ENCODE peak calls at places on chromosomes 13 and 19, in eight cellular contexts. Z is HAP-1; T is lower leg skin; N is mammary epithelial cell; U is lower lobe of right lung; A is CD8-positive, alpha-beta memory T cell; R is dorsolateral prefrontal cortex; E is AG10803. F is an unnamed sample.

GRCh38 chr19:31578326-31578725 is 229.1 kb upstream of the TSHZ3 start:
- DNase-seq in Z (no peak), R (no peak), T (no peak), N (no peak), A (no peak), E (no peak), U (no peak), F (no peak)

GRCh38 chr19:31676271-31677004 is 327.2 kb upstream of the TSHZ3 start:
- DNase-seq in U (no peak), A (no peak), N (peak), R (no peak), E (no peak), Z (no peak), T (no peak), F (no peak)

GRCh38 chr13:23610966-23611486 is 40.8 kb downstream of the TNFRSF19 start:
- DNase-seq in R (no peak), U (no peak), A (no peak), E (no peak), N (no peak), Z (no peak), T (no peak), F (no peak)

GRCh38 chr13:43728411-43728810 is 58.4 kb downstream of the ENOX1 start:
- DNase-seq in E (no peak), U (no peak), R (no peak), T (no peak), Z (no peak), A (no peak), N (no peak), F (peak)

GRCh38 chr19:51122112-51122981 is 2.4 kb upstream of the SIGLEC9 start:
- DNase-seq in T (no peak), A (no peak), R (no peak), N (peak), Z (no peak), U (peak), E (no peak), F (no peak)

GRCh38 chr19:46727036-46727501 is 10.2 kb upstream of the PRKD2 start:
- DNase-seq in T (no peak), E (no peak), N (no peak), U (no peak), Z (no peak), R (no peak), A (no peak), F (no peak)

GRCh38 chr19:7013678-7014077 is 7.6 kb downstream of the MBD3L2B start:
- DNase-seq in E (peak), N (peak), A (no peak), T (no peak), R (no peak), U (no peak), Z (no peak), F (no peak)

GRCh38 chr13:113815151-113816058 is 48.5 kb downstream of the GAS6 start:
- DNase-seq in E (no peak), A (no peak), R (no peak), N (no peak), T (no peak), U (no peak), Z (peak), F (no peak)

GRCh38 chr13:21925720-21926119 is 254.8 kb downstream of the FGF9 start:
- DNase-seq in U (no peak), T (no peak), E (no peak), N (no peak), A (no peak), R (no peak), Z (no peak), F (no peak)

GRCh38 chr13:73596382-73596781 is 537.6 kb downstream of the KLF5 start:
- DNase-seq in T (no peak), Z (no peak), N (no peak), A (no peak), U (no peak), E (no peak), R (no peak), F (no peak)

GRCh38 chr13:112067121-112067741 is at the start of gene SOX1:
- DNase-seq in U (no peak), T (no peak), R (no peak), A (no peak), Z (no peak), E (no peak), N (no peak), F (no peak)

GRCh38 chr13:97122381-97122996 is 99.6 kb upstream of the MBNL2 start:
- DNase-seq in R (no peak), T (no peak), U (no peak), N (peak), E (peak), A (no peak), Z (no peak), F (peak)

GRCh38 chr13:21674271-21675009 is 3.6 kb downstream of the FGF9 start:
- DNase-seq in N (no peak), T (no peak), R (no peak), E (no peak), A (no peak), Z (peak), U (no peak), F (no peak)

GRCh38 chr19:18271433-18271841 is 2.8 kb downstream of the IQCN start:
- DNase-seq in A (no peak), T (no peak), N (no peak), U (no peak), Z (no peak), R (no peak), E (no peak), F (no peak)

GRCh38 chr13:106602178-106602577 is 34.2 kb upstream of the ARGLU1 start:
- DNase-seq in Z (no peak), A (no peak), R (no peak), U (peak), N (no peak), T (no peak), E (no peak), F (no peak)

GRCh38 chr13:32036762-32037161 is 5.2 kb downstream of the FRY start:
- DNase-seq in N (no peak), T (no peak), U (no peak), E (no peak), A (no peak), R (no peak), Z (peak), F (no peak)
- H3K4me3 ChIP-seq in N (no peak), T (no peak), U (no peak), E (no peak), A (no peak), R (peak), Z (no peak), F (no peak)

GRCh38 chr19:33301011-33301899 is 1.1 kb downstream of the CEBPA start:
- DNase-seq in Z (peak), T (no peak), R (peak), E (peak), U (no peak), N (no peak), A (no peak), F (no peak)
- H3K4me3 ChIP-seq in Z (peak), T (peak), R (peak), E (peak), U (peak), N (no peak), A (no peak), F (no peak)

GRCh38 chr13:38803566-38803965 is 116.7 kb downstream of the FREM2 start:
- DNase-seq in U (no peak), R (no peak), A (no peak), Z (no peak), T (no peak), E (no peak), N (no peak), F (no peak)

GRCh38 chr13:38804061-38804460 is 117.2 kb downstream of the FREM2 start:
- DNase-seq in E (no peak), A (no peak), U (no peak), Z (no peak), R (no peak), N (no peak), T (no peak), F (no peak)

DNA sequence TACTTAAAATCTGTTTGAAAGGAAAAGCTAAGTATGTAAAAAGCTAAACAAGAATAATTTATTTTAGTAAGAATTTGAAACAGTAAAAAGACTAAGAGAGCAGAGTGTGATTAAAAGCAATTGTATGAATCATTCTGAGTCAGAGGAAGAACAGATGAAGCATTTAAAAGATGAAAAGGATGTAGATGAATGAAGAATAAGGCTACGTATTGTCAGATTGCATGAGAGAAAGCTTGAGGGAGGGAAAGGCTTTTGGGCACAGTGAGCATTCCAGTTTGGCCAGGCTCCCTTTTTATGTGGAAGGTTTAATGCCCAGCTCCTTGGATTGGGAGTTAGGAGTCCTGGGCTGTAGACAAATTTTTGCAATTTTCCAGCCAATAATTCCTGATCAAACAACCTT is 117.7 kb downstream of the FREM2 start:
- DNase-seq in R (no peak), Z (no peak), N (peak), T (no peak), A (no peak), E (no peak), U (no peak), F (no peak)
- H3K4me3 ChIP-seq in R (peak), Z (no peak), N (no peak), T (no peak), A (no peak), E (no peak), U (no peak), F (no peak)

DNA sequence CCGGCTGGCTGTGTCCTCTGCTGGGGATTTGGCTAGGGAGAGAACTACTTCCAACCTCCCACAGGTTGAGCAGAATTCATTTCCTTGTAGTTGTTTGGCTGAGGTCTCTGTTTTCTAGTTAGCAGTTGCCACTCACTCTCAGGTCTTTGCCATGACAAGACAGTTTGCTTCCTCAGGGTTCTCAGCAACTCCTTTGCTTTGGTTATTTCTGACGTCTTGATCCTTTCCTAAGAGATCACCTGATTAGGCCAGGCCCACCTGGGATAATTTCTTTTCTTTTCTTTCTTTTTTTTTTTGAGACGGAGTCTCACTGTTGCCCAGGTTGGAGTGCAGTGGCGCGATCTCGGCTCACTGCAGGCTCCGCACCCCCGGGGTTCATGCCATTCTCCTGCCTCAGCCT is 9.4 kb upstream of the CACNG8 start:
- DNase-seq in A (no peak), U (no peak), Z (no peak), N (no peak), T (no peak), R (no peak), E (no peak), F (no peak)
- H3K4me3 ChIP-seq in A (no peak), U (no peak), Z (no peak), N (no peak), T (no peak), R (no peak), E (no peak), F (no peak)

GRCh38 chr19:30112171-30112570 is 170.1 kb downstream of the URI1 start:
- DNase-seq in U (no peak), R (no peak), T (no peak), N (no peak), A (no peak), E (no peak), Z (no peak), F (no peak)

GRCh38 chr19:30111456-30111855 is 169.4 kb downstream of the URI1 start:
- DNase-seq in N (no peak), U (no peak), R (no peak), E (no peak), A (no peak), Z (no peak), T (no peak), F (no peak)

GRCh38 chr19:30109565-30109964 is 167.5 kb downstream of the URI1 start:
- DNase-seq in U (no peak), A (no peak), E (no peak), N (no peak), Z (no peak), T (no peak), R (no peak), F (no peak)

GRCh38 chr19:30112666-30113065 is 170.6 kb downstream of the URI1 start:
- DNase-seq in T (no peak), E (no peak), R (no peak), Z (no peak), A (no peak), U (no peak), N (no peak), F (no peak)

GRCh38 chr19:30111051-30111450 is 169.0 kb downstream of the URI1 start:
- DNase-seq in T (no peak), E (peak), Z (no peak), N (no peak), U (no peak), R (no peak), A (no peak), F (no peak)
- H3K4me3 ChIP-seq in T (no peak), E (no peak), Z (no peak), N (no peak), U (no peak), R (no peak), A (no peak), F (no peak)

GRCh38 chr13:94549241-94550029 is 46.5 kb downstream of the TGDS start:
- DNase-seq in Z (peak), R (peak), E (peak), T (peak), A (peak), U (peak), N (peak), F (peak)

GRCh38 chr13:94550030-94550738 is 45.8 kb downstream of the TGDS start:
- DNase-seq in N (no peak), T (no peak), U (no peak), Z (no peak), A (no peak), E (peak), R (peak), F (no peak)

GRCh38 chr13:94546071-94546839 is 49.7 kb downstream of the TGDS start:
- DNase-seq in R (no peak), A (no peak), U (no peak), Z (no peak), N (no peak), T (no peak), E (no peak), F (no peak)

GRCh38 chr13:94552095-94552494 is 43.9 kb downstream of the TGDS start:
- DNase-seq in R (no peak), U (no peak), Z (no peak), E (no peak), A (no peak), N (no peak), T (no peak), F (no peak)

GRCh38 chr13:94548382-94549240 is 47.3 kb downstream of the TGDS start:
- DNase-seq in E (peak), A (peak), N (no peak), Z (peak), U (peak), R (peak), T (no peak), F (no peak)
- H3K4me3 ChIP-seq in E (peak), A (peak), N (peak), Z (peak), U (peak), R (peak), T (peak), F (peak)